ENCODE peak calls at places on chromosome 18, in nine cellular contexts. One of them, this sample, is unnamed.

GRCh38 chr18:5238371-5238758 is 41.3 kb upstream of the AKAIN1 start:
- DNase-seq in ELR: peak
- DNase-seq in T-helper 22 cell: peak
- DNase-seq in left ventricle myocardium inferior: peak
- DNase-seq in anterior cingulate cortex: no peak
- DNase-seq in HEK293T: no peak
- DNase-seq in activated T-cell treated with anti-CD3 and anti-CD28 coated beads, Interleukin-2, amount 50 U/mL, for 72 hours: peak
- DNase-seq in EH: peak
- DNase-seq in neural progenitor cell: peak
- DNase-seq in this sample: peak

GRCh38 chr18:21486905-21487437 is 113.5 kb downstream of the ESCO1 start:
- DNase-seq in ELR: no peak
- DNase-seq in T-helper 22 cell: no peak
- DNase-seq in left ventricle myocardium inferior: no peak
- DNase-seq in anterior cingulate cortex: no peak
- DNase-seq in HEK293T: no peak
- DNase-seq in activated T-cell treated with anti-CD3 and anti-CD28 coated beads, Interleukin-2, amount 50 U/mL, for 72 hours: no peak
- DNase-seq in EH: no peak
- DNase-seq in neural progenitor cell: no peak
- DNase-seq in this sample: no peak

GRCh38 chr18:47772374-47773248 is 157.8 kb downstream of the SMAD2 start:
- DNase-seq in ELR: peak
- DNase-seq in T-helper 22 cell: no peak
- DNase-seq in left ventricle myocardium inferior: peak
- DNase-seq in anterior cingulate cortex: no peak
- DNase-seq in HEK293T: peak
- DNase-seq in activated T-cell treated with anti-CD3 and anti-CD28 coated beads, Interleukin-2, amount 50 U/mL, for 72 hours: peak
- DNase-seq in EH: peak
- DNase-seq in neural progenitor cell: peak
- DNase-seq in this sample: peak

GRCh38 chr18:31230495-31230894 is 67.8 kb upstream of the DSC1 start:
- DNase-seq in ELR: peak
- DNase-seq in T-helper 22 cell: no peak
- DNase-seq in left ventricle myocardium inferior: no peak
- DNase-seq in anterior cingulate cortex: no peak
- DNase-seq in HEK293T: no peak
- DNase-seq in activated T-cell treated with anti-CD3 and anti-CD28 coated beads, Interleukin-2, amount 50 U/mL, for 72 hours: no peak
- DNase-seq in EH: no peak
- DNase-seq in neural progenitor cell: no peak
- DNase-seq in this sample: no peak

GRCh38 chr18:48790869-48791635 is 159.7 kb downstream of the SMAD7 start:
- DNase-seq in ELR: no peak
- DNase-seq in T-helper 22 cell: no peak
- DNase-seq in left ventricle myocardium inferior: peak
- DNase-seq in anterior cingulate cortex: no peak
- DNase-seq in HEK293T: no peak
- DNase-seq in activated T-cell treated with anti-CD3 and anti-CD28 coated beads, Interleukin-2, amount 50 U/mL, for 72 hours: no peak
- DNase-seq in EH: no peak
- DNase-seq in neural progenitor cell: no peak
- DNase-seq in this sample: peak

GRCh38 chr18:12246849-12247808 is 7.0 kb upstream of the CIDEA start:
- DNase-seq in ELR: peak
- DNase-seq in T-helper 22 cell: no peak
- DNase-seq in left ventricle myocardium inferior: no peak
- DNase-seq in anterior cingulate cortex: no peak
- DNase-seq in HEK293T: no peak
- DNase-seq in activated T-cell treated with anti-CD3 and anti-CD28 coated beads, Interleukin-2, amount 50 U/mL, for 72 hours: no peak
- DNase-seq in EH: no peak
- DNase-seq in neural progenitor cell: peak
- DNase-seq in this sample: no peak

GRCh38 chr18:44852818-44853217 is 172.1 kb downstream of the SETBP1 start:
- DNase-seq in ELR: no peak
- DNase-seq in T-helper 22 cell: no peak
- DNase-seq in left ventricle myocardium inferior: no peak
- DNase-seq in anterior cingulate cortex: no peak
- DNase-seq in HEK293T: no peak
- DNase-seq in activated T-cell treated with anti-CD3 and anti-CD28 coated beads, Interleukin-2, amount 50 U/mL, for 72 hours: no peak
- DNase-seq in EH: peak
- DNase-seq in neural progenitor cell: no peak
- DNase-seq in this sample: no peak

GRCh38 chr18:48339692-48340091 is 69.5 kb downstream of the ZBTB7C start:
- DNase-seq in ELR: no peak
- DNase-seq in T-helper 22 cell: no peak
- DNase-seq in left ventricle myocardium inferior: no peak
- DNase-seq in anterior cingulate cortex: no peak
- DNase-seq in HEK293T: no peak
- DNase-seq in activated T-cell treated with anti-CD3 and anti-CD28 coated beads, Interleukin-2, amount 50 U/mL, for 72 hours: no peak
- DNase-seq in EH: no peak
- DNase-seq in neural progenitor cell: no peak
- DNase-seq in this sample: peak

GRCh38 chr18:10792181-10792580 is 266.4 kb downstream of the NAPG start:
- DNase-seq in ELR: no peak
- DNase-seq in T-helper 22 cell: no peak
- DNase-seq in left ventricle myocardium inferior: no peak
- DNase-seq in anterior cingulate cortex: no peak
- DNase-seq in HEK293T: no peak
- DNase-seq in activated T-cell treated with anti-CD3 and anti-CD28 coated beads, Interleukin-2, amount 50 U/mL, for 72 hours: no peak
- DNase-seq in EH: no peak
- DNase-seq in neural progenitor cell: no peak
- DNase-seq in this sample: no peak

GRCh38 chr18:73881396-73881795 is 266.2 kb downstream of the FBXO15 start:
- DNase-seq in ELR: no peak
- DNase-seq in T-helper 22 cell: no peak
- DNase-seq in left ventricle myocardium inferior: no peak
- DNase-seq in anterior cingulate cortex: no peak
- DNase-seq in HEK293T: no peak
- DNase-seq in activated T-cell treated with anti-CD3 and anti-CD28 coated beads, Interleukin-2, amount 50 U/mL, for 72 hours: no peak
- DNase-seq in EH: peak
- DNase-seq in neural progenitor cell: no peak
- DNase-seq in this sample: no peak

This sample was measured in adrenal gland.